ENCODE peak calls at places on chromosomes 16 and 17, in four cellular contexts. R is mucosa of descending colon, T is heart right ventricle, L is Caco-2. D is an unnamed sample. For H3K4me1 and H3K9me3, the result is how much of the 10 kb centered on the place peaks cover.

GRCh38 chr17:21814776-21815175 is 122.5 kb downstream of the KCNJ18 start:
- DNase-seq in R (peak), T (no peak), L (no peak), D (no peak)

GRCh38 chr16:88854306-88855111 is 2.2 kb downstream of the GALNS start:
- DNase-seq in R (no peak), T (no peak), L (no peak), D (no peak)

GRCh38 chr17:2398188-2398587 is 2.7 kb downstream of the MNT start:
- DNase-seq in R (peak), T (no peak), L (no peak), D (no peak)

GRCh38 chr17:63946440-63947363 is 14.6 kb upstream of the CD79B start:
- DNase-seq in R (peak), T (peak), L (peak), D (no peak)

GRCh38 chr16:88789593-88789992 is 4.6 kb upstream of the PIEZO1 start:
- DNase-seq in R (no peak), T (no peak), L (no peak), D (no peak)

GRCh38 chr17:41710472-41711090 is 1.6 kb upstream of the GAST start:
- DNase-seq in R (no peak), T (no peak), L (no peak), D (no peak)

GRCh38 chr16:30985401-30986128 is 558 bp downstream of the HSD3B7 start:
- DNase-seq in R (peak), T (no peak), L (peak), D (no peak)

GRCh38 chr17:44754276-44754675 is 4.5 kb upstream of the ADAM11 start:
- DNase-seq in R (no peak), T (no peak), L (no peak), D (no peak)

GRCh38 chr16:53600076-53600475 is 97.1 kb upstream of the AKTIP start:
- DNase-seq in R (no peak), T (no peak), L (no peak), D (no peak)

GRCh38 chr16:12006637-12007036 is 30.1 kb downstream of the SNX29 start:
- DNase-seq in R (no peak), T (no peak), L (no peak), D (no peak)

GRCh38 chr16:12011565-12011964 is 35.0 kb downstream of the SNX29 start:
- DNase-seq in R (no peak), T (no peak), L (no peak), D (no peak)

GRCh38 chr16:12009462-12009861 is 32.9 kb downstream of the SNX29 start:
- DNase-seq in R (no peak), T (no peak), L (no peak), D (no peak)

GRCh38 chr16:12009922-12010321 is 33.4 kb downstream of the SNX29 start:
- DNase-seq in R (no peak), T (no peak), L (no peak), D (no peak)

GRCh38 chr16:12010388-12011251 is 34.1 kb downstream of the SNX29 start:
- DNase-seq in R (no peak), T (no peak), L (no peak), D (no peak)
- H3K4me1 ChIP-seq in R (under half), T (under half), L (under half), D (under half)

GRCh38 chr16:17348826-17349225 is 121.9 kb downstream of the XYLT1 start:
- DNase-seq in R (no peak), T (no peak), L (no peak), D (no peak)

GRCh38 chr16:17346774-17347569 is 123.8 kb downstream of the XYLT1 start:
- DNase-seq in R (peak), T (no peak), L (no peak), D (no peak)

GRCh38 chr16:17348042-17348783 is 122.5 kb downstream of the XYLT1 start:
- DNase-seq in R (no peak), T (no peak), L (no peak), D (no peak)

GRCh38 chr16:17346441-17346773 is 124.4 kb downstream of the XYLT1 start:
- DNase-seq in R (no peak), T (no peak), L (no peak), D (no peak)

DNA sequence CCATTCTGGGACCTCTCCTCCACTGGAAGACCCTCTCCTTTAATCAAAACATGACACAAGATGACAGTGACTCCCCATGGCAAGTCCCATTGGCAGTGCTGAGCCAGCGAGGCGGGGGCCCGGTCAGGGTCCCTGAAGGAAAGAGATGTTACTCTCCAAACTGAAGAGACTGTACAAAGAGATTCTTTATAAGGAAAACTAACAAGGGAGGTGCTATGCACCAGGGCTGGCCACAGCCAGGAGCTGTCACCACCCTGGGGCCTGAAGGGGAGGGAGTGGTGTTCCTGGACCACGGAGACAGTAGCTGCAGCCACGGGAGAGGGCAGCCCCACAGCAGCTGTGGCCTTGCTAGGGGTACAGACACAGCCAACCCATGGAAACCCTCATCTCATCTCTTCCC is 123.1 kb downstream of the XYLT1 start:
- DNase-seq in R (peak), T (peak), L (no peak), D (no peak)
- H3K4me3 ChIP-seq in R (no peak), T (no peak), L (no peak), D (no peak)

GRCh38 chr16:35735403-35736251 is 2276.2 kb downstream of the TP53TG3F start:
- DNase-seq in R (no peak), T (no peak), L (no peak), D (no peak)

GRCh38 chr16:35733278-35733965 is 2274.0 kb downstream of the TP53TG3F start:
- DNase-seq in R (no peak), T (no peak), L (no peak), D (peak)

GRCh38 chr16:35734728-35735402 is 2275.5 kb downstream of the TP53TG3F start:
- DNase-seq in R (no peak), T (no peak), L (no peak), D (peak)

GRCh38 chr16:35733971-35734702 is 2274.7 kb downstream of the TP53TG3F start:
- DNase-seq in R (no peak), T (no peak), L (no peak), D (no peak)

DNA sequence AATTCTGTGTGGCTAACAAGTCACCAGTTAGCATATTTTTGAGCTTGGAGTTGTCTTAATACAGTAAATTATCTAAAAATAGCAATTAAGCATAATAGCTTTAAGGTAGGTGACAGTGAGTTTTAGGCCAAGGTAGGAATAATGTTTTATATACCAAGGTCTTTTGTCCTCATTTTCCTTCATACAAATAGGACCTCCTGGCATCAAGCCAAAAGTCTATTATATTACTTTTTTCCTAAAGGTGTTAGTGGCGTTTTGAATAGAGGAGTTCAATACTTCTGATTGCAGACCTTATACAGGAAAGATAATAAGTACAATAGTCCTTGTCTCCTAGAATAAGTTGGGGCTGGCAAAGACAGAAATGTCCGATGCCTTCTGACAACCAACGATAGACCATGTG is 2277.7 kb downstream of the TP53TG3F start:
- DNase-seq in R (no peak), T (no peak), L (no peak), D (peak)
- H3K9me3 ChIP-seq in R (half or more), T (under half), L (under half), D (under half)

DNA sequence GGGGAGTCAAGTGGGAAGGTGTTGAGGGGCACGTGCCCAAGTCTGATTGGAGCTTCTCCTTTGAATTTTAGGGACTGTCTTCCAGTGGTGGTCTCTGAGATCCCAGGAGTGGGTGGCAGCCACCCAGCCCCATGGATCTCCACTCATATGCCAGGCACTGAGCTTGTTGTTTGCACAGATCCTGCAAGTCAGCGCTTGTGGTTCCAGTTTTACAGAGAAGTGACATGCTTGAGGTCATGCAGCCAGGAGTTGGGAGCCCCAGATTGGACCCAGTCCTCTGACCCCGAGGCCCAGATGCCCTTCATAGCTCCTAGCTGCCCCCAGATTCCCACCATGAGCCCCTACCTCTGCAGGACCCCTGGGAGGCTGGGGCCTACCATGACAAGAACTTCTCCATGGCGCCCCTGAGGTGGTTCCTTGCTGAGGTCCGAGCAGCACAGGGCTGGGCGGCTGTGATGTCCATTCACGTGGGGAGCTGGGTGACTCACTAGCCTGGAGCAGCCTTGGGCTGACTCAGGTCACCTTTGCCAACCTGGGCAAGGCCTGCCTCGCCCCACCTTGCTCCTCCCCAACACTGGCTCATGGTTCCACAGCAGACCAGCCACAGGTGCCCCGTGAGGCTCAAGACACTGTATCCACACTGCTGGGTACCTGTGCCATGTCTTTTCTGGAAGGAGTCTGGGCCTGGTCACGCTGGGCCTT is 47.4 kb downstream of the RAI1 start:
- DNase-seq in R (no peak), T (no peak), L (no peak), D (no peak)
- H3K4me1 ChIP-seq in R (under half), T (half or more), L (under half), D (under half)

GRCh38 chr16:85497622-85498314 is 115.4 kb upstream of the GSE1 start:
- DNase-seq in R (no peak), T (no peak), L (no peak), D (no peak)

GRCh38 chr16:85502357-85502756 is 110.8 kb upstream of the GSE1 start:
- DNase-seq in R (no peak), T (no peak), L (no peak), D (no peak)

GRCh38 chr16:85495259-85495658 is 117.9 kb upstream of the GSE1 start:
- DNase-seq in R (no peak), T (no peak), L (no peak), D (no peak)

GRCh38 chr16:85496145-85496544 is 117.0 kb upstream of the GSE1 start:
- DNase-seq in R (no peak), T (no peak), L (no peak), D (no peak)

GRCh38 chr16:85498607-85499006 is 114.5 kb upstream of the GSE1 start:
- DNase-seq in R (peak), T (no peak), L (no peak), D (no peak)
- H3K4me3 ChIP-seq in R (no peak), T (no peak), L (no peak), D (no peak)

GRCh38 chr16:10447289-10447688 is 61.4 kb downstream of the ATF7IP2 start:
- DNase-seq in R (no peak), T (no peak), L (no peak), D (no peak)
- H3K9me3 ChIP-seq in R (half or more), T (under half), L (under half), D (under half)

DNA sequence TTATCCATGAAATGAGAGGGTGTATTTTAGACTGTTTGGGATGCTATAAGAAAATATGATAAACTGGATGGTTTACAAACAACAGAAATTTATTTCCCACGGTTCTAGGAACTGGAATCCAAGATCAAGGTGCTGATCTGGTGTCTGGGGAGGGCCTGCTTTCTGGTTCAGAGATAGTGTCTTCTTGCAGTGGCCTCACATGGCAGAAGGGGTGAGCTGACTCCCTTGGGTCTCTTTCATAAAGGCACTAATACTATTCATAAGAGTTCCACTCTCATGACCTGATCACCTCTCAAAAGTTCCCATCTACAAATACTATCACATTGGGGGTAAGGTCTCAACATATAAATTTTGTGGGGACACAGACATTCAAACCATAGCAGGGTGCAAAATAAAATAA is 7.9 kb upstream of the AMZ2 start:
- DNase-seq in R (no peak), T (no peak), L (no peak), D (no peak)
- H3K4me1 ChIP-seq in R (under half), T (under half), L (under half), D (under half)